ENCODE peak calls at places on chromosomes 11 and 22, in seven cellular contexts. Q is EL; J is ACHN; N is RCC 7860; Z is mesendoderm; R is stimulated activated CD4-positive, alpha-beta T cell treated with anti-CD3 and anti-CD28 coated beads, Interleukin-15, amount 100 ng/mL, for 48 hours; K is COLO829. B is an unnamed sample.

GRCh38 chr11:67252831-67253239 is 13.4 kb upstream of the GRK2 start:
- DNase-seq in Q (peak; percentile 35), J (peak; percentile 55), N (no peak), Z (peak; percentile 79), R (no peak), K (peak; percentile 52), B (no peak)

GRCh38 chr11:40421187-40421586 is 1038.3 kb downstream of the LRRC4C start:
- DNase-seq in Q (no peak), J (no peak), N (no peak), Z (no peak), R (no peak), K (no peak), B (no peak)

GRCh38 chr11:132064987-132065620 is 694.7 kb downstream of the NTM start:
- DNase-seq in Q (peak; percentile 98), J (no peak), N (peak; percentile 91), Z (no peak), R (no peak), K (peak; percentile 92), B (no peak)

GRCh38 chr11:69518081-69518950 is 36.9 kb downstream of the LINC01488 start:
- DNase-seq in Q (peak; percentile 83), J (no peak), N (no peak), Z (no peak), R (no peak), K (no peak), B (no peak)

GRCh38 chr11:15783619-15784018 is 572.7 kb downstream of the SOX6 start:
- DNase-seq in Q (no peak), J (no peak), N (no peak), Z (peak; percentile 41), R (no peak), K (no peak), B (no peak)

GRCh38 chr11:102225689-102226562 is 91.4 kb upstream of the BIRC3 start:
- DNase-seq in Q (peak; percentile 97), J (peak; percentile 87), N (peak; percentile 91), Z (no peak), R (no peak), K (no peak), B (no peak)

GRCh38 chr11:78654071-78654470 is 79.4 kb upstream of the NARS2 start:
- DNase-seq in Q (no peak), J (no peak), N (no peak), Z (peak; percentile 35), R (no peak), K (no peak), B (no peak)

GRCh38 chr11:69540118-69541000 is 58.9 kb downstream of the LINC01488 start:
- DNase-seq in Q (no peak), J (peak; percentile 32), N (no peak), Z (peak; percentile 33), R (no peak), K (peak; percentile 51), B (no peak)

GRCh38 chr11:50187220-50187619 is 154.5 kb downstream of the OR4C45 start:
- DNase-seq in Q (no peak), J (no peak), N (no peak), Z (no peak), R (no peak), K (no peak), B (no peak)

GRCh38 chr22:38030311-38031133 is 26.7 kb upstream of the PICK1 start:
- DNase-seq in Q (no peak), J (no peak), N (no peak), Z (peak; percentile 30), R (no peak), K (no peak), B (no peak)

GRCh38 chr22:38696606-38697005 is 4.1 kb downstream of the JOSD1 start:
- DNase-seq in Q (peak; percentile 84), J (peak; percentile 68), N (peak; percentile 70), Z (peak; percentile 41), R (peak; percentile 24), K (peak; percentile 62), B (peak; percentile 17)

GRCh38 chr11:12430912-12431311 is 53.5 kb downstream of the PARVA start:
- DNase-seq in Q (peak; percentile 87), J (no peak), N (no peak), Z (no peak), R (no peak), K (peak; percentile 54), B (no peak)

GRCh38 chr11:34182921-34183685 is 77.7 kb downstream of the NAT10 start:
- DNase-seq in Q (no peak), J (no peak), N (no peak), Z (no peak), R (no peak), K (no peak), B (no peak)

GRCh38 chr11:75667831-75668507 is 869 bp downstream of the MAP6 start:
- DNase-seq in Q (peak; percentile 56), J (peak; percentile 4), N (no peak), Z (peak; percentile 74), R (no peak), K (no peak), B (no peak)

GRCh38 chr11:69234171-69234570 is 59.8 kb upstream of the MYEOV start:
- DNase-seq in Q (no peak), J (no peak), N (no peak), Z (no peak), R (no peak), K (no peak), B (no peak)

GRCh38 chr22:29266564-29267461 is 968 bp downstream of the RHBDD3 start:
- DNase-seq in Q (peak; percentile 41), J (no peak), N (no peak), Z (peak; percentile 72), R (no peak), K (peak; percentile 33), B (no peak)

GRCh38 chr22:37999640-38000272 is 15.4 kb upstream of the SOX10 start:
- DNase-seq in Q (peak; percentile 66), J (peak; percentile 67), N (no peak), Z (peak; percentile 33), R (no peak), K (no peak), B (no peak)

GRCh38 chr11:32420937-32421532 is 14.3 kb downstream of the WT1 start:
- DNase-seq in Q (no peak), J (no peak), N (peak; percentile 87), Z (peak; percentile 35), R (no peak), K (peak; percentile 20), B (peak; percentile 23)

GRCh38 chr11:117796456-117797428 is at the start of gene DSCAML1:
- DNase-seq in Q (no peak), J (peak; percentile 45), N (no peak), Z (peak; percentile 27), R (no peak), K (no peak), B (no peak)

GRCh38 chr22:47206819-47207218 is 444.4 kb downstream of the TBC1D22A start:
- DNase-seq in Q (no peak), J (no peak), N (no peak), Z (no peak), R (no peak), K (no peak), B (no peak)

GRCh38 chr11:57567512-57568329 is at the start of gene UBE2L6:
- DNase-seq in Q (peak; percentile 55), J (peak; percentile 44), N (no peak), Z (no peak), R (peak; percentile 79), K (no peak), B (peak; percentile 60)

GRCh38 chr22:38347181-38347943 is 30.1 kb upstream of the CSNK1E start:
- DNase-seq in Q (no peak), J (no peak), N (no peak), Z (no peak), R (no peak), K (no peak), B (no peak)

GRCh38 chr11:71120346-71120963 is 131.9 kb downstream of the SHANK2 start:
- DNase-seq in Q (peak; percentile 2), J (peak; percentile 19), N (no peak), Z (peak; percentile 94), R (no peak), K (peak; percentile 31), B (no peak)

GRCh38 chr11:58075781-58076180 is 45.0 kb downstream of the OR6Q1 start:
- DNase-seq in Q (peak; percentile 55), J (no peak), N (peak; percentile 37), Z (no peak), R (no peak), K (no peak), B (no peak)

GRCh38 chr11:67645521-67646457 is 4.7 kb downstream of the ACY3 start:
- DNase-seq in Q (no peak), J (no peak), N (no peak), Z (peak; percentile 57), R (no peak), K (no peak), B (no peak)

GRCh38 chr11:48087974-48088681 is 107.8 kb downstream of the PTPRJ start:
- DNase-seq in Q (no peak), J (no peak), N (no peak), Z (no peak), R (no peak), K (no peak), B (no peak)

GRCh38 chr22:20131856-20132685 is 467 bp downstream of the ZDHHC8 start:
- DNase-seq in Q (no peak), J (no peak), N (no peak), Z (no peak), R (no peak), K (no peak), B (no peak)

GRCh38 chr11:123188508-123189165 is 6.4 kb downstream of the CLMP start:
- DNase-seq in Q (peak; percentile 86), J (peak; percentile 46), N (peak; percentile 38), Z (peak; percentile 58), R (no peak), K (peak; percentile 77), B (no peak)

GRCh38 chr11:45658292-45658991 is 7.0 kb downstream of the CHST1 start:
- DNase-seq in Q (peak; percentile 69), J (no peak), N (peak; percentile 43), Z (peak; percentile 80), R (no peak), K (peak; percentile 80), B (no peak)

GRCh38 chr11:128513915-128514681 is 73.3 kb downstream of the ETS1 start:
- DNase-seq in Q (peak; percentile 25), J (no peak), N (no peak), Z (no peak), R (no peak), K (no peak), B (no peak)

GRCh38 chr11:101586965-101587364 is 3.2 kb upstream of the TRPC6 start:
- DNase-seq in Q (no peak), J (no peak), N (no peak), Z (no peak), R (no peak), K (no peak), B (no peak)

GRCh38 chr11:71452354-71453020 is 516 bp upstream of the NADSYN1 start:
- DNase-seq in Q (no peak), J (peak; percentile 2), N (no peak), Z (peak; percentile 9), R (peak; percentile 32), K (no peak), B (no peak)

GRCh38 chr11:134399293-134399654 is 12.8 kb downstream of the B3GAT1 start:
- DNase-seq in Q (no peak), J (no peak), N (no peak), Z (no peak), R (no peak), K (no peak), B (no peak)

GRCh38 chr11:45424781-45425180 is 138.6 kb upstream of the SYT13 start:
- DNase-seq in Q (no peak), J (no peak), N (no peak), Z (no peak), R (no peak), K (no peak), B (no peak)

GRCh38 chr11:94537051-94537600 is 6.6 kb upstream of the FUT4 start:
- DNase-seq in Q (peak; percentile 57), J (no peak), N (no peak), Z (no peak), R (no peak), K (no peak), B (no peak)

GRCh38 chr11:125591659-125592304 is 870 bp upstream of the STT3A start:
- DNase-seq in Q (peak; percentile 46), J (peak; percentile 39), N (peak; percentile 5), Z (no peak), R (peak; percentile 10), K (peak; percentile 32), B (no peak)

B was measured in NK-92 treated with Interleukin-12 subunit alpha and Interleukin-12 subunit beta, amount 100 ng/mL, for 24 hours.